ENCODE peak calls at places on chromosomes 12 and 14, in eight cellular contexts. One of them, this sample, is unnamed.

GRCh38 chr12:52871291-52871961 is 22.6 kb upstream of the KRT78 start:
- DNase-seq in right atrium auricular region: peak
- DNase-seq in body of pancreas: no peak
- DNase-seq in CD8-positive, alpha-beta T cell: no peak
- DNase-seq in substantia nigra: no peak
- DNase-seq in CD4-positive, alpha-beta memory T cell: no peak
- DNase-seq in A549: peak
- DNase-seq in CD4-positive, alpha-beta T cell: no peak
- DNase-seq in this sample: peak

GRCh38 chr12:3777206-3777809 is 24.4 kb upstream of the CRACR2A start:
- DNase-seq in right atrium auricular region: no peak
- DNase-seq in body of pancreas: no peak
- DNase-seq in CD8-positive, alpha-beta T cell: no peak
- DNase-seq in substantia nigra: no peak
- DNase-seq in CD4-positive, alpha-beta memory T cell: peak
- DNase-seq in A549: peak
- DNase-seq in CD4-positive, alpha-beta T cell: no peak
- DNase-seq in this sample: no peak

GRCh38 chr12:110353211-110353965 is 50.1 kb downstream of the ANAPC7 start:
- DNase-seq in right atrium auricular region: no peak
- DNase-seq in body of pancreas: no peak
- DNase-seq in CD8-positive, alpha-beta T cell: no peak
- DNase-seq in substantia nigra: no peak
- DNase-seq in CD4-positive, alpha-beta memory T cell: no peak
- DNase-seq in A549: no peak
- DNase-seq in CD4-positive, alpha-beta T cell: no peak
- DNase-seq in this sample: no peak

GRCh38 chr14:104746951-104747481 is 5.9 kb upstream of the SIVA1 start:
- DNase-seq in right atrium auricular region: no peak
- DNase-seq in body of pancreas: peak
- DNase-seq in CD8-positive, alpha-beta T cell: no peak
- DNase-seq in substantia nigra: no peak
- DNase-seq in CD4-positive, alpha-beta memory T cell: no peak
- DNase-seq in A549: no peak
- DNase-seq in CD4-positive, alpha-beta T cell: no peak
- DNase-seq in this sample: peak

GRCh38 chr14:61099221-61099835 is 118.3 kb downstream of the SLC38A6 start:
- DNase-seq in right atrium auricular region: no peak
- DNase-seq in body of pancreas: no peak
- DNase-seq in CD8-positive, alpha-beta T cell: no peak
- DNase-seq in substantia nigra: no peak
- DNase-seq in CD4-positive, alpha-beta memory T cell: no peak
- DNase-seq in A549: no peak
- DNase-seq in CD4-positive, alpha-beta T cell: no peak
- DNase-seq in this sample: no peak

GRCh38 chr14:50926851-50927386 is 17.4 kb downstream of the PYGL start:
- DNase-seq in right atrium auricular region: no peak
- DNase-seq in body of pancreas: no peak
- DNase-seq in CD8-positive, alpha-beta T cell: no peak
- DNase-seq in substantia nigra: no peak
- DNase-seq in CD4-positive, alpha-beta memory T cell: no peak
- DNase-seq in A549: no peak
- DNase-seq in CD4-positive, alpha-beta T cell: no peak
- DNase-seq in this sample: no peak

GRCh38 chr12:13435535-13435934 is 239.0 kb downstream of the EMP1 start:
- DNase-seq in right atrium auricular region: no peak
- DNase-seq in body of pancreas: no peak
- DNase-seq in CD8-positive, alpha-beta T cell: no peak
- DNase-seq in substantia nigra: no peak
- DNase-seq in CD4-positive, alpha-beta memory T cell: no peak
- DNase-seq in A549: no peak
- DNase-seq in CD4-positive, alpha-beta T cell: no peak
- DNase-seq in this sample: no peak

GRCh38 chr12:46197876-46198275 is 71.0 kb downstream of the SLC38A1 start:
- DNase-seq in right atrium auricular region: no peak
- DNase-seq in body of pancreas: no peak
- DNase-seq in CD8-positive, alpha-beta T cell: no peak
- DNase-seq in substantia nigra: no peak
- DNase-seq in CD4-positive, alpha-beta memory T cell: no peak
- DNase-seq in A549: no peak
- DNase-seq in CD4-positive, alpha-beta T cell: no peak
- DNase-seq in this sample: no peak

GRCh38 chr12:101935769-101936741 is 58.7 kb downstream of the DRAM1 start:
- DNase-seq in right atrium auricular region: peak
- DNase-seq in body of pancreas: peak
- DNase-seq in CD8-positive, alpha-beta T cell: no peak
- DNase-seq in substantia nigra: no peak
- DNase-seq in CD4-positive, alpha-beta memory T cell: no peak
- DNase-seq in A549: no peak
- DNase-seq in CD4-positive, alpha-beta T cell: no peak
- DNase-seq in this sample: peak

GRCh38 chr12:58588771-58589170 is 331.5 kb downstream of the LRIG3 start:
- DNase-seq in right atrium auricular region: no peak
- DNase-seq in body of pancreas: no peak
- DNase-seq in CD8-positive, alpha-beta T cell: no peak
- DNase-seq in substantia nigra: no peak
- DNase-seq in CD4-positive, alpha-beta memory T cell: no peak
- DNase-seq in A549: no peak
- DNase-seq in CD4-positive, alpha-beta T cell: no peak
- DNase-seq in this sample: no peak

GRCh38 chr12:116196752-116197718 is 80.5 kb downstream of the MED13L start:
- DNase-seq in right atrium auricular region: no peak
- DNase-seq in body of pancreas: no peak
- DNase-seq in CD8-positive, alpha-beta T cell: no peak
- DNase-seq in substantia nigra: no peak
- DNase-seq in CD4-positive, alpha-beta memory T cell: no peak
- DNase-seq in A549: no peak
- DNase-seq in CD4-positive, alpha-beta T cell: no peak
- DNase-seq in this sample: no peak

GRCh38 chr12:11701398-11701797 is 51.9 kb downstream of the ETV6 start:
- DNase-seq in right atrium auricular region: no peak
- DNase-seq in body of pancreas: no peak
- DNase-seq in CD8-positive, alpha-beta T cell: no peak
- DNase-seq in substantia nigra: no peak
- DNase-seq in CD4-positive, alpha-beta memory T cell: no peak
- DNase-seq in A549: no peak
- DNase-seq in CD4-positive, alpha-beta T cell: no peak
- DNase-seq in this sample: no peak

GRCh38 chr14:73788871-73789590 is 62.6 kb upstream of the PTGR2 start:
- DNase-seq in right atrium auricular region: no peak
- DNase-seq in body of pancreas: no peak
- DNase-seq in CD8-positive, alpha-beta T cell: no peak
- DNase-seq in substantia nigra: no peak
- DNase-seq in CD4-positive, alpha-beta memory T cell: no peak
- DNase-seq in A549: no peak
- DNase-seq in CD4-positive, alpha-beta T cell: no peak
- DNase-seq in this sample: no peak

GRCh38 chr12:107822356-107822755 is 47.9 kb downstream of the ASCL4 start:
- DNase-seq in right atrium auricular region: no peak
- DNase-seq in body of pancreas: no peak
- DNase-seq in CD8-positive, alpha-beta T cell: no peak
- DNase-seq in substantia nigra: no peak
- DNase-seq in CD4-positive, alpha-beta memory T cell: no peak
- DNase-seq in A549: no peak
- DNase-seq in CD4-positive, alpha-beta T cell: no peak
- DNase-seq in this sample: no peak

GRCh38 chr14:65011559-65011958 is 24.9 kb downstream of the FNTB start:
- DNase-seq in right atrium auricular region: no peak
- DNase-seq in body of pancreas: no peak
- DNase-seq in CD8-positive, alpha-beta T cell: no peak
- DNase-seq in substantia nigra: no peak
- DNase-seq in CD4-positive, alpha-beta memory T cell: no peak
- DNase-seq in A549: no peak
- DNase-seq in CD4-positive, alpha-beta T cell: no peak
- DNase-seq in this sample: no peak

GRCh38 chr12:124995200-124995961 is 1.9 kb downstream of the BRI3BP start:
- DNase-seq in right atrium auricular region: no peak
- DNase-seq in body of pancreas: no peak
- DNase-seq in CD8-positive, alpha-beta T cell: no peak
- DNase-seq in substantia nigra: no peak
- DNase-seq in CD4-positive, alpha-beta memory T cell: no peak
- DNase-seq in A549: no peak
- DNase-seq in CD4-positive, alpha-beta T cell: no peak
- DNase-seq in this sample: peak

GRCh38 chr14:67738740-67739504 is 37.2 kb downstream of the RDH12 start:
- DNase-seq in right atrium auricular region: peak
- DNase-seq in body of pancreas: peak
- DNase-seq in CD8-positive, alpha-beta T cell: no peak
- DNase-seq in substantia nigra: no peak
- DNase-seq in CD4-positive, alpha-beta memory T cell: peak
- DNase-seq in A549: peak
- DNase-seq in CD4-positive, alpha-beta T cell: no peak
- DNase-seq in this sample: peak

GRCh38 chr14:67749341-67750110 is 47.8 kb downstream of the RDH12 start:
- DNase-seq in right atrium auricular region: no peak
- DNase-seq in body of pancreas: no peak
- DNase-seq in CD8-positive, alpha-beta T cell: no peak
- DNase-seq in substantia nigra: no peak
- DNase-seq in CD4-positive, alpha-beta memory T cell: no peak
- DNase-seq in A549: no peak
- DNase-seq in CD4-positive, alpha-beta T cell: no peak
- DNase-seq in this sample: no peak

GRCh38 chr14:67746927-67747326 is 45.2 kb downstream of the RDH12 start:
- DNase-seq in right atrium auricular region: no peak
- DNase-seq in body of pancreas: no peak
- DNase-seq in CD8-positive, alpha-beta T cell: no peak
- DNase-seq in substantia nigra: no peak
- DNase-seq in CD4-positive, alpha-beta memory T cell: no peak
- DNase-seq in A549: no peak
- DNase-seq in CD4-positive, alpha-beta T cell: no peak
- DNase-seq in this sample: no peak

GRCh38 chr14:67748312-67748711 is 46.6 kb downstream of the RDH12 start:
- DNase-seq in right atrium auricular region: no peak
- DNase-seq in body of pancreas: no peak
- DNase-seq in CD8-positive, alpha-beta T cell: no peak
- DNase-seq in substantia nigra: no peak
- DNase-seq in CD4-positive, alpha-beta memory T cell: no peak
- DNase-seq in A549: no peak
- DNase-seq in CD4-positive, alpha-beta T cell: no peak
- DNase-seq in this sample: no peak

GRCh38 chr14:67744057-67744456 is 42.4 kb downstream of the RDH12 start:
- DNase-seq in right atrium auricular region: no peak
- DNase-seq in body of pancreas: no peak
- DNase-seq in CD8-positive, alpha-beta T cell: no peak
- DNase-seq in substantia nigra: no peak
- DNase-seq in CD4-positive, alpha-beta memory T cell: no peak
- DNase-seq in A549: no peak
- DNase-seq in CD4-positive, alpha-beta T cell: no peak
- DNase-seq in this sample: no peak
- H3K27ac ChIP-seq in right atrium auricular region: no peak
- H3K27ac ChIP-seq in body of pancreas: no peak
- H3K27ac ChIP-seq in CD8-positive, alpha-beta T cell: no peak
- H3K27ac ChIP-seq in substantia nigra: no peak
- H3K27ac ChIP-seq in CD4-positive, alpha-beta memory T cell: no peak
- H3K27ac ChIP-seq in A549: no peak
- H3K27ac ChIP-seq in CD4-positive, alpha-beta T cell: no peak
- H3K27ac ChIP-seq in this sample: no peak

DNA sequence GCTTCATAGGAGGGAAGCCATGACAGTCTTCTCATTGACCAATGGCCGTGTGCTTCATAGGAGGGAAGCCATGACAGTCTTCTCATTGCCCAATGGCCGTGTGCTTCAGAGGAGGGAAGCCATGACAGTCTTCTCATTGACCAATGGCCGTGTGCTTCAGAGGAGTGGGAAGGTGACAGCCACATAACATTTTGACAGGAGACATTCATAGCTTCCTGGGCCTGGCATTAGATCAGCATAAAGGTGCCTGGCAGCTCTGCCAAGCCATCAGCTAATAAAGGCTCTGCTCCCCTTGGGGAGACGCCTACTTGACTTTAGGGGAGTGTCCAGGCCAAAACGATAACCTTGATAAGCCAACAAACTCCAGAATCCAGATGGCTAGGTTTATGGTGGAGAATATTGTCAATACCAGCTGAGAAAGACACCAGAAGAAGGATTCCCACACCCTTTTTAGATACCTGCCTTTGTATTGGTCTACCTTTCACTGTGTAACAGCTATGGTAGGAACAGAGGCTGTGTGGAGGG is 274.0 kb upstream of the FKBP4 start:
- DNase-seq in right atrium auricular region: no peak
- DNase-seq in body of pancreas: no peak
- DNase-seq in CD8-positive, alpha-beta T cell: no peak
- DNase-seq in substantia nigra: no peak
- DNase-seq in CD4-positive, alpha-beta memory T cell: no peak
- DNase-seq in A549: no peak
- DNase-seq in CD4-positive, alpha-beta T cell: no peak
- DNase-seq in this sample: no peak
- H3K27ac ChIP-seq in right atrium auricular region: no peak
- H3K27ac ChIP-seq in body of pancreas: no peak
- H3K27ac ChIP-seq in CD8-positive, alpha-beta T cell: no peak
- H3K27ac ChIP-seq in substantia nigra: no peak
- H3K27ac ChIP-seq in CD4-positive, alpha-beta memory T cell: no peak
- H3K27ac ChIP-seq in A549: no peak
- H3K27ac ChIP-seq in CD4-positive, alpha-beta T cell: no peak
- H3K27ac ChIP-seq in this sample: no peak

GRCh38 chr12:122688291-122688690 is 14.9 kb downstream of the HCAR2 start:
- DNase-seq in right atrium auricular region: no peak
- DNase-seq in body of pancreas: no peak
- DNase-seq in CD8-positive, alpha-beta T cell: no peak
- DNase-seq in substantia nigra: no peak
- DNase-seq in CD4-positive, alpha-beta memory T cell: no peak
- DNase-seq in A549: no peak
- DNase-seq in CD4-positive, alpha-beta T cell: no peak
- DNase-seq in this sample: no peak
- H3K27ac ChIP-seq in right atrium auricular region: no peak
- H3K27ac ChIP-seq in body of pancreas: no peak
- H3K27ac ChIP-seq in CD8-positive, alpha-beta T cell: no peak
- H3K27ac ChIP-seq in substantia nigra: no peak
- H3K27ac ChIP-seq in CD4-positive, alpha-beta memory T cell: no peak
- H3K27ac ChIP-seq in A549: no peak
- H3K27ac ChIP-seq in CD4-positive, alpha-beta T cell: no peak
- H3K27ac ChIP-seq in this sample: peak

GRCh38 chr12:56840922-56841321 is 77.8 kb downstream of the HSD17B6 start:
- DNase-seq in right atrium auricular region: no peak
- DNase-seq in body of pancreas: no peak
- DNase-seq in CD8-positive, alpha-beta T cell: no peak
- DNase-seq in substantia nigra: no peak
- DNase-seq in CD4-positive, alpha-beta memory T cell: no peak
- DNase-seq in A549: no peak
- DNase-seq in CD4-positive, alpha-beta T cell: no peak
- DNase-seq in this sample: peak
- H3K27ac ChIP-seq in right atrium auricular region: no peak
- H3K27ac ChIP-seq in body of pancreas: no peak
- H3K27ac ChIP-seq in CD8-positive, alpha-beta T cell: no peak
- H3K27ac ChIP-seq in substantia nigra: no peak
- H3K27ac ChIP-seq in CD4-positive, alpha-beta memory T cell: no peak
- H3K27ac ChIP-seq in A549: no peak
- H3K27ac ChIP-seq in CD4-positive, alpha-beta T cell: no peak
- H3K27ac ChIP-seq in this sample: no peak

GRCh38 chr12:6285532-6286306 is 24.8 kb upstream of the PLEKHG6 start:
- DNase-seq in right atrium auricular region: no peak
- DNase-seq in body of pancreas: no peak
- DNase-seq in CD8-positive, alpha-beta T cell: no peak
- DNase-seq in substantia nigra: no peak
- DNase-seq in CD4-positive, alpha-beta memory T cell: no peak
- DNase-seq in A549: no peak
- DNase-seq in CD4-positive, alpha-beta T cell: no peak
- DNase-seq in this sample: no peak
- H3K27ac ChIP-seq in right atrium auricular region: no peak
- H3K27ac ChIP-seq in body of pancreas: no peak
- H3K27ac ChIP-seq in CD8-positive, alpha-beta T cell: no peak
- H3K27ac ChIP-seq in substantia nigra: no peak
- H3K27ac ChIP-seq in CD4-positive, alpha-beta memory T cell: no peak
- H3K27ac ChIP-seq in A549: peak
- H3K27ac ChIP-seq in CD4-positive, alpha-beta T cell: no peak
- H3K27ac ChIP-seq in this sample: no peak